ENCODE peak calls at places on chromosome 7, in nine cellular contexts. H is psoas muscle; R is neural crest cell; I is EH; G is A172; X is stimulated activated CD8-positive, alpha-beta memory T cell treated with anti-CD3 and anti-CD28 coated beads, Interleukin-15, amount 100 ng/mL, for 1 hour; W is cardiac fibroblast; J is upper lobe of right lung; A is ascending aorta. B is an unnamed sample.

GRCh38 chr7:71615017-71615416 is 483.1 kb downstream of the GALNT17 start:
- DNase-seq in R (no peak), J (no peak), H (peak; percentile 74), A (peak; percentile 29), X (no peak), I (no peak), G (peak; percentile 35), W (no peak), B (no peak)

GRCh38 chr7:158587425-158588084 is at the start of gene PTPRN2:
- DNase-seq in G (no peak), I (peak; percentile 67), R (peak; percentile 59), H (peak; percentile 69), A (no peak), W (peak; percentile 46), J (peak; percentile 83), X (peak; percentile 21), B (no peak)

GRCh38 chr7:734808-735207 is 7.7 kb upstream of the PRKAR1B start:
- DNase-seq in X (no peak), A (no peak), I (no peak), G (no peak), J (peak; percentile 26), W (no peak), R (no peak), H (peak; percentile 26), B (no peak)

GRCh38 chr7:149830997-149831729 is 7.0 kb upstream of the ZNF862 start:
- DNase-seq in J (peak; percentile 46), A (no peak), X (no peak), W (no peak), H (peak; percentile 23), I (no peak), R (no peak), G (no peak), B (no peak)

GRCh38 chr7:101542527-101543241 is 86.4 kb downstream of the MYL10 start:
- DNase-seq in G (peak; percentile 60), W (peak; percentile 58), R (peak; percentile 85), J (no peak), H (peak; percentile 73), X (peak; percentile 69), A (no peak), I (peak; percentile 45), B (peak; percentile 32)

GRCh38 chr7:80770675-80771081 is 132.2 kb downstream of the CD36 start:
- DNase-seq in G (peak; percentile 51), A (no peak), R (no peak), J (no peak), W (no peak), I (no peak), X (no peak), H (no peak), B (no peak)

GRCh38 chr7:14137676-14138075 is 148.2 kb upstream of the ETV1 start:
- DNase-seq in X (no peak), A (no peak), W (peak; percentile 4), R (no peak), G (no peak), I (no peak), H (no peak), J (no peak), B (no peak)

GRCh38 chr7:7970620-7971307 is 2.2 kb downstream of the GLCCI1 start:
- DNase-seq in G (peak; percentile 26), R (no peak), I (peak; percentile 44), X (no peak), H (no peak), J (no peak), W (peak; percentile 13), A (no peak), B (no peak)

GRCh38 chr7:1708640-1709249 is 38.7 kb downstream of the ELFN1 start:
- DNase-seq in J (peak; percentile 11), X (no peak), R (no peak), G (no peak), A (no peak), W (no peak), I (no peak), H (no peak), B (no peak)

GRCh38 chr7:157589680-157590079 is 252.9 kb downstream of the DNAJB6 start:
- DNase-seq in J (no peak), X (no peak), H (no peak), R (no peak), W (no peak), G (no peak), A (no peak), I (no peak), B (no peak)

GRCh38 chr7:122199171-122199570 is 55.1 kb upstream of the AASS start:
- DNase-seq in G (peak; percentile 46), I (peak; percentile 46), H (no peak), R (no peak), J (no peak), X (no peak), W (peak; percentile 24), A (no peak), B (no peak)

GRCh38 chr7:35519971-35520809 is 174.7 kb downstream of the HERPUD2 start:
- DNase-seq in X (peak; percentile 14), I (peak; percentile 70), A (no peak), H (peak; percentile 80), J (peak; percentile 73), W (peak; percentile 83), G (peak; percentile 77), R (peak; percentile 80), B (peak; percentile 29)

GRCh38 chr7:14507617-14508016 is 394.9 kb downstream of the DGKB start:
- DNase-seq in I (no peak), H (no peak), J (no peak), A (no peak), X (no peak), G (peak; percentile 90), R (no peak), W (peak; percentile 69), B (no peak)